ENCODE peak calls at places on chromosomes 1 and 21, in nine cellular contexts. Y, S, V, X, I, K, L, E and C are unnamed samples.

GRCh38 chr1:164688791-164689190 is 129.8 kb downstream of the PBX1 start:
- DNase-seq in V (no peak), S (no peak), Y (no peak), I (no peak), L (no peak), E (no peak), X (no peak), K (no peak), C (no peak)

GRCh38 chr1:153357076-153357852 is 390 bp upstream of the S100A9 start:
- DNase-seq in K (peak; percentile 34), Y (no peak), I (no peak), L (no peak), V (peak; percentile 94), S (peak; percentile 90), E (peak; percentile 24), X (no peak), C (peak; percentile 68)

GRCh38 chr21:35026617-35027557 is 22.2 kb downstream of the RUNX1 start:
- DNase-seq in V (peak; percentile 88), Y (peak; percentile 66), K (peak; percentile 67), I (peak; percentile 42), S (peak; percentile 74), L (peak; percentile 48), X (peak; percentile 90), E (peak; percentile 66), C (peak; percentile 76)

GRCh38 chr1:24177161-24177560 is 9.9 kb downstream of the IFNLR1 start:
- DNase-seq in K (no peak), I (no peak), V (no peak), S (no peak), E (no peak), Y (no peak), X (no peak), L (no peak), C (no peak)

GRCh38 chr1:153921803-153922075 is 1.0 kb downstream of the GATAD2B start:
- DNase-seq in I (no peak), V (no peak), S (peak; percentile 37), K (peak; percentile 28), E (peak; percentile 33), X (no peak), Y (no peak), L (no peak), C (no peak)

GRCh38 chr1:2493218-2493617 is 17.1 kb downstream of the PLCH2 start:
- DNase-seq in K (no peak), L (no peak), S (no peak), X (no peak), I (no peak), Y (no peak), E (no peak), V (no peak), C (no peak)

GRCh38 chr1:38000529-38001453 is 4.5 kb downstream of the FHL3 start:
- DNase-seq in S (no peak), K (no peak), V (no peak), L (peak; percentile 87), E (no peak), Y (peak; percentile 56), I (peak; percentile 57), X (no peak), C (peak; percentile 78)

GRCh38 chr1:234953655-234954420 is 174.8 kb downstream of the TOMM20 start:
- DNase-seq in L (no peak), E (peak; percentile 5), Y (no peak), V (no peak), S (no peak), I (no peak), X (no peak), K (no peak), C (no peak)

DNA sequence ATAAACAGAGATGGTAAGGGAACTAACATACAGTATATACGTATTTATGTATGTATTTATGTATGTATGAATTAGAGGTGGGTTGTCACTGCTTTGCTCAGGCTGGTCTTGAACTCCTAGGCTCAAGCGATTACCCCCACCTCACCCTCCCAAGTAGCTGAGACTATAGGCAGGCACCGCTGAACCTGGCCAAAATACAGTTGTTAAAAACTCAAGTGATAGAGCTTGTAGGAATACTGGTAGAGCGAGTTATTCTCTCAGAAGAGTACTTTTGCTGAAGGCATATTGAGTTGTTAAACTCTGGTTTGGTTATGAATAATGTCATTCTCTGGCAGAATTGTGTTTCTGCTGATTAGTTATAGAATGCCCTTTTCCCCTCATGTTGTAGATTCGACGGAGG is 38.9 kb downstream of the UBE4B start:
- DNase-seq in X (no peak), Y (no peak), V (no peak), K (no peak), I (no peak), E (no peak), L (no peak), S (no peak), C (no peak)
- H3K4me1 ChIP-seq in X (no peaks in the 10 kb centered on the region), Y (no peaks in the 10 kb centered on the region), V (peaks cover 19% of the 10 kb centered on the region), K (peaks cover 3% of the 10 kb centered on the region), I (peaks cover 22% of the 10 kb centered on the region), E (peaks cover 21% of the 10 kb centered on the region), L (peaks cover 11% of the 10 kb centered on the region), S (no peaks in the 10 kb centered on the region), C (peaks cover 10% of the 10 kb centered on the region)

DNA sequence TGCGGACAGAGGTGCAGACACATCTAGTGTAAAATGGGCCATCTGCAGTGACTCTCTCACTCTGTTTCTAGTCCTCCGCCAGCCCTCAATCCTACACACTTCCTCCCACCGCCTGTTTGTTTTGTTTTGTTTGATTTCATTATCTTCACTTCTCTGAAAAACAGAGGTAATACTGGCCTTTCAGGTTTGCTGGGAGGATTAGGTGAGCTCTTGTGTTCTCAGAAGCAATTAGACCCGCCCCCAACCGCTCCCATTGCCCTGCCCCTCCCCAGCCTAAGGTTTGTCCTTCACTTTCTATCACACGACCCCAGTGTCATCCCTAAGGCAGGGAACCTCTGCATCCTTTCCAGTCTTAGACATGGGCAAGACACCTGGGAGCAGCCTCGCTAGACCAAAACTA is 43.2 kb upstream of the TACSTD2 start:
- DNase-seq in Y (peak; percentile 64), X (no peak), K (peak; percentile 29), I (no peak), V (no peak), L (no peak), E (no peak), S (no peak), C (no peak)
- H3K27ac ChIP-seq in Y (no peak overlapping the region), X (no peak overlapping the region), K (no peak overlapping the region), I (no peak overlapping the region), V (peak overlapping the region; percentile 32), L (no peak overlapping the region), E (no peak overlapping the region), S (no peak overlapping the region), C (no peak overlapping the region)

GRCh38 chr1:207001492-207002245 is 30.9 kb downstream of the C1orf116 start:
- DNase-seq in V (no peak), L (no peak), K (peak; percentile 67), I (no peak), X (no peak), S (no peak), E (no peak), Y (no peak), C (no peak)
- H3K4me1 ChIP-seq in V (peaks cover 25% of the 10 kb centered on the region), L (no peaks in the 10 kb centered on the region), K (no peaks in the 10 kb centered on the region), I (no peaks in the 10 kb centered on the region), X (no peaks in the 10 kb centered on the region), S (peaks cover 18% of the 10 kb centered on the region), E (no peaks in the 10 kb centered on the region), Y (peaks cover 15% of the 10 kb centered on the region), C (no peaks in the 10 kb centered on the region)

DNA sequence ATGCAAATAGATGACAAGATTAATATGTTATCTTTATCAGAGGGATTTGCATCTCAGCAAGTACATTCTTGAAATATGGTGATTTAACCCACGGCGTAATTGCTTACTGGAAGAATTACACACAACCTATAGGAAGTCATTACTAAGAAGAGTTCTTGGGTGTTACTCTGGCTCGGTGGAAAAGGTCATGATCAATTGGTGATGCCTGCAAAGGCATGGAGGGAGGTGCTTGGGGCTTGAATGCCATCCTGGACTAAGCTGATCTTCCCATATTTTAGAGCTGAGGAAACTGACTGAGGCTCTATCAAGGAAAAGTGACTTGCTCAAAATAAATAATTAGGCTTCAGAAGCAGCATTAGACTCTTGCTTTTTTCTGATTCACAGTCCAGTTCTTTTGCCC is 137.5 kb upstream of the JUN start:
- DNase-seq in S (no peak), Y (no peak), E (no peak), L (no peak), X (no peak), I (no peak), K (no peak), V (no peak), C (no peak)
- H3K27ac ChIP-seq in S (no peak overlapping the region), Y (no peak overlapping the region), E (no peak overlapping the region), L (no peak overlapping the region), X (no peak overlapping the region), I (no peak overlapping the region), K (peak overlapping the region; percentile 95), V (peak overlapping the region; percentile 9), C (no peak overlapping the region)

GRCh38 chr21:43312011-43312410 is 114.9 kb downstream of the SIK1 start:
- DNase-seq in K (peak; percentile 24), I (no peak), Y (no peak), S (no peak), X (no peak), L (no peak), E (no peak), V (no peak), C (no peak)

GRCh38 chr21:43313939-43314405 is 113.0 kb downstream of the SIK1 start:
- DNase-seq in K (no peak), I (no peak), S (no peak), E (no peak), V (no peak), X (no peak), L (no peak), Y (no peak), C (peak; percentile 3)

GRCh38 chr21:43313221-43313938 is 113.6 kb downstream of the SIK1 start:
- DNase-seq in I (no peak), X (no peak), L (no peak), Y (no peak), E (no peak), V (no peak), K (no peak), S (peak; percentile 54), C (peak; percentile 53)

GRCh38 chr21:43312751-43313169 is 114.2 kb downstream of the SIK1 start:
- DNase-seq in S (peak; percentile 43), L (no peak), V (no peak), Y (no peak), K (no peak), I (no peak), E (no peak), X (no peak), C (no peak)

GRCh38 chr21:43311303-43311817 is 115.6 kb downstream of the SIK1 start:
- DNase-seq in E (no peak), V (peak; percentile 37), S (peak; percentile 78), K (peak; percentile 90), Y (no peak), X (no peak), L (no peak), I (no peak), C (peak; percentile 6)
- H3K4me1 ChIP-seq in E (no peaks in the 10 kb centered on the region), V (peaks cover 9% of the 10 kb centered on the region), S (peaks cover 8% of the 10 kb centered on the region), K (peaks cover 9% of the 10 kb centered on the region), Y (no peaks in the 10 kb centered on the region), X (no peaks in the 10 kb centered on the region), L (no peaks in the 10 kb centered on the region), I (no peaks in the 10 kb centered on the region), C (no peaks in the 10 kb centered on the region)

GRCh38 chr1:87744763-87745162 is 416.1 kb downstream of the LMO4 start:
- DNase-seq in E (no peak), Y (no peak), L (no peak), K (no peak), I (no peak), S (no peak), X (no peak), V (no peak), C (no peak)

GRCh38 chr1:87739141-87739540 is 410.5 kb downstream of the LMO4 start:
- DNase-seq in V (no peak), Y (no peak), I (no peak), K (no peak), X (no peak), E (no peak), L (no peak), S (no peak), C (no peak)

GRCh38 chr1:87744056-87744455 is 415.4 kb downstream of the LMO4 start:
- DNase-seq in L (no peak), V (no peak), I (no peak), E (no peak), X (no peak), K (no peak), Y (no peak), S (no peak), C (no peak)
- H3K27ac ChIP-seq in L (no peak overlapping the region), V (no peak overlapping the region), I (no peak overlapping the region), E (no peak overlapping the region), X (no peak overlapping the region), K (no peak overlapping the region), Y (no peak overlapping the region), S (no peak overlapping the region), C (no peak overlapping the region)